ENCODE peak calls at places on chromosomes 7 and 10, in six cellular contexts. J is thyroid gland; Y is stimulated activated CD4-positive, alpha-beta T cell treated with anti-CD3 and anti-CD28 coated beads, Interleukin-1b, Interleukin-23, amount 100 ng/mL, for 1 hour; Z is tibial nerve; F is effector memory CD8-positive, alpha-beta T cell; B is ACHN. H is an unnamed sample.

GRCh38 chr10:133400624-133401424 is 6.9 kb downstream of the MTG1 start:
- DNase-seq in Z (no peak), B (no peak), F (no peak), Y (no peak), J (no peak), H (no peak)

GRCh38 chr7:120877706-120878105 is 19.8 kb upstream of the TSPAN12 start:
- DNase-seq in B (no peak), J (no peak), Y (no peak), F (no peak), Z (no peak), H (no peak)

GRCh38 chr10:86345296-86346168 is 21.1 kb downstream of the GRID1 start:
- DNase-seq in B (peak; percentile 35), Z (no peak), J (peak; percentile 82), Y (no peak), F (no peak), H (peak; percentile 84)

GRCh38 chr10:4519691-4520402 is 306.2 kb upstream of the AKR1E2 start:
- DNase-seq in J (no peak), B (no peak), Z (peak; percentile 36), Y (no peak), F (no peak), H (peak; percentile 16)

GRCh38 chr10:58517071-58517470 is 4.4 kb downstream of the BICC1 start:
- DNase-seq in Z (no peak), B (peak; percentile 77), F (no peak), Y (no peak), J (no peak), H (no peak)

GRCh38 chr7:127822822-127823508 is 171.0 kb downstream of the SND1 start:
- DNase-seq in J (no peak), Z (no peak), Y (no peak), F (no peak), B (no peak), H (peak; percentile 15)

GRCh38 chr7:54888067-54888735 is 129.2 kb upstream of the SEC61G start:
- DNase-seq in Y (no peak), J (peak; percentile 37), Z (no peak), F (no peak), B (peak; percentile 47), H (no peak)

GRCh38 chr10:23099816-23100215 is 4.4 kb downstream of the MSRB2 start:
- DNase-seq in F (no peak), J (no peak), Y (no peak), B (no peak), Z (no peak), H (peak; percentile 72)

GRCh38 chr7:117665393-117665792 is 185.6 kb downstream of the CFTR start:
- DNase-seq in Y (no peak), B (no peak), J (no peak), F (no peak), Z (no peak), H (no peak)

GRCh38 chr7:128045766-128046165 is 14.5 kb upstream of the LRRC4 start:
- DNase-seq in B (peak; percentile 67), F (no peak), Z (no peak), J (no peak), Y (no peak), H (no peak)

GRCh38 chr10:129770286-129770685 is 193.8 kb downstream of the EBF3 start:
- DNase-seq in B (no peak), J (no peak), F (no peak), Z (no peak), Y (no peak), H (no peak)

GRCh38 chr10:133166504-133166827 is 6.4 kb downstream of the KNDC1 start:
- DNase-seq in Z (no peak), Y (no peak), B (no peak), F (no peak), J (no peak), H (no peak)

GRCh38 chr10:94287331-94287730 is 75.4 kb downstream of the NOC3L start:
- DNase-seq in B (no peak), Z (no peak), F (no peak), Y (no peak), J (peak; percentile 14), H (no peak)

GRCh38 chr10:3042589-3042988 is 24.8 kb upstream of the PFKP start:
- DNase-seq in Z (no peak), B (no peak), J (no peak), F (no peak), Y (no peak), H (no peak)

GRCh38 chr7:1663243-1663642 is 6.8 kb upstream of the ELFN1 start:
- DNase-seq in J (no peak), B (no peak), Y (no peak), Z (no peak), F (no peak), H (no peak)

GRCh38 chr10:43649149-43649523 is 455 bp upstream of the ZNF32 start:
- DNase-seq in F (no peak), B (no peak), Z (no peak), Y (no peak), J (no peak), H (no peak)

GRCh38 chr10:85863301-85864172 is 503.1 kb downstream of the GRID1 start:
- DNase-seq in J (no peak), B (no peak), Z (no peak), F (no peak), Y (no peak), H (no peak)

GRCh38 chr10:122341141-122341810 is 33.2 kb upstream of the PLEKHA1 start:
- DNase-seq in B (no peak), F (no peak), Y (no peak), J (peak; percentile 80), Z (no peak), H (no peak)

GRCh38 chr7:76358478-76359110 is at the start of gene YWHAG:
- DNase-seq in B (peak; percentile 88), J (peak; percentile 85), Z (peak; percentile 84), F (peak; percentile 81), Y (peak; percentile 74), H (peak; percentile 95)

GRCh38 chr10:15791816-15792524 is 68.3 kb downstream of the MINDY3 start:
- DNase-seq in Z (no peak), F (no peak), B (no peak), J (no peak), Y (no peak), H (no peak)

GRCh38 chr10:84375011-84375410 is 46.6 kb downstream of the CCSER2 start:
- DNase-seq in J (peak; percentile 37), Y (no peak), F (peak; percentile 49), B (peak; percentile 65), Z (peak; percentile 74), H (peak; percentile 53)

GRCh38 chr7:37092548-37092947 is 356.1 kb downstream of the ELMO1 start:
- DNase-seq in B (no peak), Z (no peak), J (no peak), F (no peak), Y (no peak), H (no peak)

GRCh38 chr7:47591655-47592572 is 10.0 kb upstream of the TNS3 start:
- DNase-seq in J (peak; percentile 83), F (no peak), Z (no peak), Y (no peak), B (no peak), H (no peak)

GRCh38 chr10:132709471-132709951 is 76.4 kb downstream of the NKX6-2 start:
- DNase-seq in Z (no peak), B (no peak), J (no peak), Y (no peak), F (no peak), H (no peak)

GRCh38 chr7:859368-860030 is 16.9 kb upstream of the GET4 start:
- DNase-seq in F (no peak), Z (no peak), J (no peak), B (no peak), Y (no peak), H (no peak)

H was measured in LoVo.